ENCODE peak calls at places on chromosomes 12 and 14, in six cellular contexts. C is nephron progenitor cell; D is fibroblast of the aortic adventitia; S is T-cell; R is naive thymus-derived CD8-positive, alpha-beta T cell; X is ureter. G is an unnamed sample.
A peak's percentile ranks its signal among the peaks of the same experiment; 100 is the strongest.

GRCh38 chr12:111409403-111410228 is 3.9 kb downstream of the SH2B3 start:
- DNase-seq in C (peak; percentile 70), D (peak; percentile 61), S (no peak), R (no peak), X (no peak), G (peak; percentile 37)

GRCh38 chr12:132379996-132380395 is 50.6 kb upstream of the GALNT9 start:
- DNase-seq in C (no peak), D (no peak), S (no peak), R (no peak), X (no peak), G (no peak)

GRCh38 chr12:124374567-124374966 is 79.7 kb downstream of the RFLNA start:
- DNase-seq in C (no peak), D (no peak), S (no peak), R (no peak), X (no peak), G (no peak)

GRCh38 chr14:97187916-97188315 is 390.7 kb downstream of the VRK1 start:
- DNase-seq in C (no peak), D (no peak), S (no peak), R (no peak), X (no peak), G (no peak)

GRCh38 chr14:101033446-101034165 is 130.1 kb upstream of the RTL1 start:
- DNase-seq in C (no peak), D (no peak), S (no peak), R (no peak), X (no peak), G (no peak)

GRCh38 chr12:562634-563033 is 100.6 kb downstream of the NINJ2 start:
- DNase-seq in C (no peak), D (no peak), S (no peak), R (no peak), X (no peak), G (no peak)

GRCh38 chr12:64323476-64324225 is 66.9 kb downstream of the C12orf56 start:
- DNase-seq in C (no peak), D (peak; percentile 10), S (no peak), R (no peak), X (no peak), G (no peak)

GRCh38 chr12:11853126-11853525 is 203.7 kb downstream of the ETV6 start:
- DNase-seq in C (no peak), D (no peak), S (no peak), R (no peak), X (no peak), G (no peak)

GRCh38 chr12:16136206-16136605 is 141.3 kb downstream of the SLC15A5 start:
- DNase-seq in C (no peak), D (no peak), S (no peak), R (no peak), X (no peak), G (no peak)

GRCh38 chr12:80861636-80862378 is 75.9 kb downstream of the LIN7A start:
- DNase-seq in C (no peak), D (peak; percentile 60), S (no peak), R (no peak), X (no peak), G (no peak)

GRCh38 chr14:56474419-56475022 is 105.1 kb upstream of the TMEM260 start:
- DNase-seq in C (peak; percentile 18), D (peak; percentile 66), S (no peak), R (no peak), X (no peak), G (peak; percentile 49)

GRCh38 chr14:24367506-24368214 is at the start of gene NFATC4:
- DNase-seq in C (peak; percentile 73), D (peak; percentile 99), S (no peak), R (no peak), X (peak; percentile 85), G (peak; percentile 95)

GRCh38 chr12:31004666-31005065 is 69.0 kb upstream of the DDX11 start:
- DNase-seq in C (no peak), D (no peak), S (no peak), R (no peak), X (no peak), G (no peak)

GRCh38 chr14:73173092-73173735 is 36.9 kb downstream of the PSEN1 start:
- DNase-seq in C (no peak), D (peak; percentile 75), S (no peak), R (no peak), X (no peak), G (peak; percentile 72)

GRCh38 chr12:78441737-78442453 is 422.7 kb upstream of the SYT1 start:
- DNase-seq in C (no peak), D (no peak), S (no peak), R (no peak), X (no peak), G (no peak)

GRCh38 chr14:73747386-73748211 is 33.4 kb upstream of the PNMA1 start:
- DNase-seq in C (no peak), D (no peak), S (no peak), R (no peak), X (no peak), G (no peak)

GRCh38 chr12:67456281-67456918 is 187.2 kb downstream of the CAND1 start:
- DNase-seq in C (no peak), D (peak; percentile 96), S (no peak), R (no peak), X (no peak), G (no peak)

GRCh38 chr14:82872494-82872893 is 1338.8 kb upstream of the SEL1L start:
- DNase-seq in C (peak; percentile 30), D (no peak), S (no peak), R (no peak), X (no peak), G (peak; percentile 3)

GRCh38 chr12:32399373-32400113 is at the start of gene FGD4:
- DNase-seq in C (peak; percentile 87), D (peak; percentile 58), S (peak; percentile 15), R (peak; percentile 39), X (peak; percentile 85), G (peak; percentile 88)

GRCh38 chr12:12801649-12802048 is 11.5 kb upstream of the DDX47 start:
- DNase-seq in C (no peak), D (no peak), S (no peak), R (no peak), X (no peak), G (no peak)

GRCh38 chr12:19895609-19896008 is 456.3 kb downstream of the AEBP2 start:
- DNase-seq in C (no peak), D (peak; percentile 52), S (no peak), R (no peak), X (no peak), G (no peak)

GRCh38 chr12:1915082-1915968 is 3.1 kb downstream of the CACNA2D4 start:
- DNase-seq in C (no peak), D (no peak), S (peak; percentile 35), R (peak; percentile 38), X (peak; percentile 40), G (peak; percentile 33)

GRCh38 chr12:130041983-130042812 is 120.1 kb upstream of the FZD10 start:
- DNase-seq in C (peak; percentile 96), D (no peak), S (peak; percentile 41), R (peak; percentile 20), X (peak; percentile 59), G (no peak)

GRCh38 chr14:104892517-104893434 is 27.7 kb downstream of the CEP170B start:
- DNase-seq in C (no peak), D (no peak), S (no peak), R (no peak), X (peak; percentile 34), G (no peak)

GRCh38 chr12:107776171-107776570 is 1.7 kb downstream of the ASCL4 start:
- DNase-seq in C (no peak), D (no peak), S (no peak), R (no peak), X (no peak), G (no peak)

GRCh38 chr14:64253672-64254071 is 40.5 kb downstream of the ESR2 start:
- DNase-seq in C (no peak), D (peak; percentile 44), S (no peak), R (no peak), X (no peak), G (no peak)

GRCh38 chr12:83128529-83128928 is 441.8 kb downstream of the TMTC2 start:
- DNase-seq in C (no peak), D (peak; percentile 64), S (no peak), R (no peak), X (no peak), G (no peak)

GRCh38 chr12:19744760-19745218 is 305.5 kb downstream of the AEBP2 start:
- DNase-seq in C (no peak), D (peak; percentile 86), S (no peak), R (no peak), X (no peak), G (no peak)

GRCh38 chr14:68286667-68287066 is 467.1 kb downstream of the RAD51B start:
- DNase-seq in C (no peak), D (no peak), S (no peak), R (no peak), X (no peak), G (no peak)

GRCh38 chr12:91980345-91980744 is 165.3 kb downstream of the BTG1 start:
- DNase-seq in C (no peak), D (peak; percentile 68), S (no peak), R (no peak), X (no peak), G (no peak)

GRCh38 chr14:95941897-95942296 is 65.3 kb downstream of the TUNAR start:
- DNase-seq in C (no peak), D (no peak), S (no peak), R (no peak), X (no peak), G (no peak)

GRCh38 chr12:76636141-76636692 is 76.6 kb upstream of the OSBPL8 start:
- DNase-seq in C (no peak), D (peak; percentile 16), S (no peak), R (no peak), X (no peak), G (no peak)

GRCh38 chr14:89941830-89942377 is 12.6 kb downstream of the EFCAB11 start:
- DNase-seq in C (no peak), D (no peak), S (no peak), R (no peak), X (no peak), G (no peak)